ENCODE peak calls at places on chromosomes 12 and 14, in five cellular contexts. One of them, this sample, is unnamed.

GRCh38 chr12:119828300-119828699 is 48.8 kb downstream of the CIT start:
- DNase-seq in stimulated activated CD4-positive, alpha-beta T cell treated with anti-CD3 and anti-CD28 coated beads, Interleukin-1b, Interleukin-23, amount 100 ng/mL, for 1 hour: no peak
- DNase-seq in HT1080: no peak
- DNase-seq in H9: no peak
- DNase-seq in NCI-H510A treated with DMSO at 0.1 percent for 48 hours: no peak
- DNase-seq in this sample: no peak

GRCh38 chr14:59343585-59343984 is 121.6 kb downstream of the GPR135 start:
- DNase-seq in stimulated activated CD4-positive, alpha-beta T cell treated with anti-CD3 and anti-CD28 coated beads, Interleukin-1b, Interleukin-23, amount 100 ng/mL, for 1 hour: no peak
- DNase-seq in HT1080: no peak
- DNase-seq in H9: no peak
- DNase-seq in NCI-H510A treated with DMSO at 0.1 percent for 48 hours: peak; percentile 5
- DNase-seq in this sample: no peak

GRCh38 chr12:57868870-57869609 is 22.5 kb upstream of the CTDSP2 start:
- DNase-seq in stimulated activated CD4-positive, alpha-beta T cell treated with anti-CD3 and anti-CD28 coated beads, Interleukin-1b, Interleukin-23, amount 100 ng/mL, for 1 hour: no peak
- DNase-seq in HT1080: no peak
- DNase-seq in H9: peak; percentile 79
- DNase-seq in NCI-H510A treated with DMSO at 0.1 percent for 48 hours: no peak
- DNase-seq in this sample: no peak

GRCh38 chr14:30621354-30621953 is 665 bp upstream of the SCFD1 start:
- DNase-seq in stimulated activated CD4-positive, alpha-beta T cell treated with anti-CD3 and anti-CD28 coated beads, Interleukin-1b, Interleukin-23, amount 100 ng/mL, for 1 hour: no peak
- DNase-seq in HT1080: peak; percentile 24
- DNase-seq in H9: peak; percentile 38
- DNase-seq in NCI-H510A treated with DMSO at 0.1 percent for 48 hours: peak; percentile 56
- DNase-seq in this sample: peak; percentile 22

GRCh38 chr12:43776498-43776897 is 17.7 kb downstream of the IRAK4 start:
- DNase-seq in stimulated activated CD4-positive, alpha-beta T cell treated with anti-CD3 and anti-CD28 coated beads, Interleukin-1b, Interleukin-23, amount 100 ng/mL, for 1 hour: no peak
- DNase-seq in HT1080: peak; percentile 21
- DNase-seq in H9: no peak
- DNase-seq in NCI-H510A treated with DMSO at 0.1 percent for 48 hours: no peak
- DNase-seq in this sample: peak; percentile 13

GRCh38 chr14:51783765-51784164 is 76.6 kb upstream of the GNG2 start:
- DNase-seq in stimulated activated CD4-positive, alpha-beta T cell treated with anti-CD3 and anti-CD28 coated beads, Interleukin-1b, Interleukin-23, amount 100 ng/mL, for 1 hour: no peak
- DNase-seq in HT1080: peak; percentile 57
- DNase-seq in H9: no peak
- DNase-seq in NCI-H510A treated with DMSO at 0.1 percent for 48 hours: no peak
- DNase-seq in this sample: peak; percentile 32

GRCh38 chr14:22824711-22825359 is 4.9 kb upstream of the MRPL52 start:
- DNase-seq in stimulated activated CD4-positive, alpha-beta T cell treated with anti-CD3 and anti-CD28 coated beads, Interleukin-1b, Interleukin-23, amount 100 ng/mL, for 1 hour: no peak
- DNase-seq in HT1080: peak; percentile 97
- DNase-seq in H9: no peak
- DNase-seq in NCI-H510A treated with DMSO at 0.1 percent for 48 hours: no peak
- DNase-seq in this sample: peak; percentile 96

GRCh38 chr12:57087689-57088441 is 1.0 kb upstream of the NAB2 start:
- DNase-seq in stimulated activated CD4-positive, alpha-beta T cell treated with anti-CD3 and anti-CD28 coated beads, Interleukin-1b, Interleukin-23, amount 100 ng/mL, for 1 hour: peak; percentile 72
- DNase-seq in HT1080: peak; percentile 95
- DNase-seq in H9: peak; percentile 98
- DNase-seq in NCI-H510A treated with DMSO at 0.1 percent for 48 hours: peak; percentile 62
- DNase-seq in this sample: peak; percentile 93

GRCh38 chr14:94282991-94283723 is 9.9 kb downstream of the SERPINA10 start:
- DNase-seq in stimulated activated CD4-positive, alpha-beta T cell treated with anti-CD3 and anti-CD28 coated beads, Interleukin-1b, Interleukin-23, amount 100 ng/mL, for 1 hour: no peak
- DNase-seq in HT1080: no peak
- DNase-seq in H9: no peak
- DNase-seq in NCI-H510A treated with DMSO at 0.1 percent for 48 hours: no peak
- DNase-seq in this sample: no peak

GRCh38 chr14:24392327-24393098 is 6.3 kb upstream of the NYNRIN start:
- DNase-seq in stimulated activated CD4-positive, alpha-beta T cell treated with anti-CD3 and anti-CD28 coated beads, Interleukin-1b, Interleukin-23, amount 100 ng/mL, for 1 hour: no peak
- DNase-seq in HT1080: peak; percentile 46
- DNase-seq in H9: no peak
- DNase-seq in NCI-H510A treated with DMSO at 0.1 percent for 48 hours: peak; percentile 84
- DNase-seq in this sample: peak; percentile 73

GRCh38 chr14:103998027-103998426 is 55.7 kb upstream of the RD3L start:
- DNase-seq in stimulated activated CD4-positive, alpha-beta T cell treated with anti-CD3 and anti-CD28 coated beads, Interleukin-1b, Interleukin-23, amount 100 ng/mL, for 1 hour: no peak
- DNase-seq in HT1080: no peak
- DNase-seq in H9: no peak
- DNase-seq in NCI-H510A treated with DMSO at 0.1 percent for 48 hours: no peak
- DNase-seq in this sample: no peak

GRCh38 chr12:33690562-33690961 is 250.9 kb upstream of the SYT10 start:
- DNase-seq in stimulated activated CD4-positive, alpha-beta T cell treated with anti-CD3 and anti-CD28 coated beads, Interleukin-1b, Interleukin-23, amount 100 ng/mL, for 1 hour: no peak
- DNase-seq in HT1080: no peak
- DNase-seq in H9: no peak
- DNase-seq in NCI-H510A treated with DMSO at 0.1 percent for 48 hours: no peak
- DNase-seq in this sample: no peak

GRCh38 chr14:73725116-73726024 is 11.2 kb upstream of the PNMA1 start:
- DNase-seq in stimulated activated CD4-positive, alpha-beta T cell treated with anti-CD3 and anti-CD28 coated beads, Interleukin-1b, Interleukin-23, amount 100 ng/mL, for 1 hour: no peak
- DNase-seq in HT1080: peak; percentile 68
- DNase-seq in H9: no peak
- DNase-seq in NCI-H510A treated with DMSO at 0.1 percent for 48 hours: no peak
- DNase-seq in this sample: no peak

GRCh38 chr12:128684357-128684756 is 139.4 kb downstream of the SLC15A4 start:
- DNase-seq in stimulated activated CD4-positive, alpha-beta T cell treated with anti-CD3 and anti-CD28 coated beads, Interleukin-1b, Interleukin-23, amount 100 ng/mL, for 1 hour: no peak
- DNase-seq in HT1080: no peak
- DNase-seq in H9: no peak
- DNase-seq in NCI-H510A treated with DMSO at 0.1 percent for 48 hours: no peak
- DNase-seq in this sample: no peak

GRCh38 chr14:68644101-68644500 is 148.8 kb downstream of the ZFP36L1 start:
- DNase-seq in stimulated activated CD4-positive, alpha-beta T cell treated with anti-CD3 and anti-CD28 coated beads, Interleukin-1b, Interleukin-23, amount 100 ng/mL, for 1 hour: no peak
- DNase-seq in HT1080: no peak
- DNase-seq in H9: peak; percentile 17
- DNase-seq in NCI-H510A treated with DMSO at 0.1 percent for 48 hours: no peak
- DNase-seq in this sample: no peak

GRCh38 chr12:123995023-123995422 is 22.0 kb downstream of the ZNF664 start:
- DNase-seq in stimulated activated CD4-positive, alpha-beta T cell treated with anti-CD3 and anti-CD28 coated beads, Interleukin-1b, Interleukin-23, amount 100 ng/mL, for 1 hour: no peak
- DNase-seq in HT1080: peak; percentile 84
- DNase-seq in H9: no peak
- DNase-seq in NCI-H510A treated with DMSO at 0.1 percent for 48 hours: no peak
- DNase-seq in this sample: peak; percentile 95

GRCh38 chr14:39342768-39343167 is 89.5 kb downstream of the FBXO33 start:
- DNase-seq in stimulated activated CD4-positive, alpha-beta T cell treated with anti-CD3 and anti-CD28 coated beads, Interleukin-1b, Interleukin-23, amount 100 ng/mL, for 1 hour: no peak
- DNase-seq in HT1080: peak; percentile 34
- DNase-seq in H9: no peak
- DNase-seq in NCI-H510A treated with DMSO at 0.1 percent for 48 hours: no peak
- DNase-seq in this sample: peak; percentile 4

GRCh38 chr12:563899-564298 is 99.3 kb downstream of the NINJ2 start:
- DNase-seq in stimulated activated CD4-positive, alpha-beta T cell treated with anti-CD3 and anti-CD28 coated beads, Interleukin-1b, Interleukin-23, amount 100 ng/mL, for 1 hour: no peak
- DNase-seq in HT1080: no peak
- DNase-seq in H9: no peak
- DNase-seq in NCI-H510A treated with DMSO at 0.1 percent for 48 hours: no peak
- DNase-seq in this sample: no peak

GRCh38 chr12:125387206-125387605 is 322.0 kb downstream of the AACS start:
- DNase-seq in stimulated activated CD4-positive, alpha-beta T cell treated with anti-CD3 and anti-CD28 coated beads, Interleukin-1b, Interleukin-23, amount 100 ng/mL, for 1 hour: no peak
- DNase-seq in HT1080: no peak
- DNase-seq in H9: no peak
- DNase-seq in NCI-H510A treated with DMSO at 0.1 percent for 48 hours: no peak
- DNase-seq in this sample: no peak

GRCh38 chr12:105459760-105460325 is 129.4 kb downstream of the C12orf75 start:
- DNase-seq in stimulated activated CD4-positive, alpha-beta T cell treated with anti-CD3 and anti-CD28 coated beads, Interleukin-1b, Interleukin-23, amount 100 ng/mL, for 1 hour: no peak
- DNase-seq in HT1080: no peak
- DNase-seq in H9: no peak
- DNase-seq in NCI-H510A treated with DMSO at 0.1 percent for 48 hours: no peak
- DNase-seq in this sample: no peak

GRCh38 chr12:21566223-21566906 is 38.3 kb downstream of the GYS2 start:
- DNase-seq in stimulated activated CD4-positive, alpha-beta T cell treated with anti-CD3 and anti-CD28 coated beads, Interleukin-1b, Interleukin-23, amount 100 ng/mL, for 1 hour: no peak
- DNase-seq in HT1080: no peak
- DNase-seq in H9: no peak
- DNase-seq in NCI-H510A treated with DMSO at 0.1 percent for 48 hours: no peak
- DNase-seq in this sample: no peak

GRCh38 chr14:76203086-76204001 is 51.6 kb downstream of the GPATCH2L start:
- DNase-seq in stimulated activated CD4-positive, alpha-beta T cell treated with anti-CD3 and anti-CD28 coated beads, Interleukin-1b, Interleukin-23, amount 100 ng/mL, for 1 hour: no peak
- DNase-seq in HT1080: peak; percentile 97
- DNase-seq in H9: no peak
- DNase-seq in NCI-H510A treated with DMSO at 0.1 percent for 48 hours: no peak
- DNase-seq in this sample: peak; percentile 85

GRCh38 chr14:99575043-99576023 is 28.7 kb downstream of the CCDC85C start:
- DNase-seq in stimulated activated CD4-positive, alpha-beta T cell treated with anti-CD3 and anti-CD28 coated beads, Interleukin-1b, Interleukin-23, amount 100 ng/mL, for 1 hour: no peak
- DNase-seq in HT1080: peak; percentile 62
- DNase-seq in H9: no peak
- DNase-seq in NCI-H510A treated with DMSO at 0.1 percent for 48 hours: no peak
- DNase-seq in this sample: peak; percentile 26

GRCh38 chr12:84697141-84697540 is 215.5 kb downstream of the SLC6A15 start:
- DNase-seq in stimulated activated CD4-positive, alpha-beta T cell treated with anti-CD3 and anti-CD28 coated beads, Interleukin-1b, Interleukin-23, amount 100 ng/mL, for 1 hour: no peak
- DNase-seq in HT1080: no peak
- DNase-seq in H9: no peak
- DNase-seq in NCI-H510A treated with DMSO at 0.1 percent for 48 hours: no peak
- DNase-seq in this sample: no peak

GRCh38 chr14:33949051-33950037 is 1.5 kb downstream of the EGLN3 start:
- DNase-seq in stimulated activated CD4-positive, alpha-beta T cell treated with anti-CD3 and anti-CD28 coated beads, Interleukin-1b, Interleukin-23, amount 100 ng/mL, for 1 hour: no peak
- DNase-seq in HT1080: no peak
- DNase-seq in H9: no peak
- DNase-seq in NCI-H510A treated with DMSO at 0.1 percent for 48 hours: no peak
- DNase-seq in this sample: no peak